ENCODE peak calls at places on chromosomes 6 and 20, in four cellular contexts. Q, E, G and Z are unnamed samples. For H3K9me3, the result is how much of the 10 kb centered on the place peaks cover.

GRCh38 chr6:23498013-23498412 is 628.0 kb upstream of the NRSN1 start:
- DNase-seq in Q (no peak), E (no peak), G (no peak), Z (no peak)

GRCh38 chr20:20130399-20130798 is 78.1 kb downstream of the CFAP61 start:
- DNase-seq in Q (peak), E (no peak), G (no peak), Z (peak)

GRCh38 chr6:54846243-54846856 is at the start of gene FAM83B:
- DNase-seq in Q (no peak), E (peak), G (no peak), Z (no peak)

GRCh38 chr6:64831680-64832079 is 875.3 kb downstream of the EYS start:
- DNase-seq in Q (no peak), E (no peak), G (no peak), Z (no peak)

GRCh38 chr6:124970243-124970642 is 8.0 kb downstream of the RNF217 start:
- DNase-seq in Q (no peak), E (no peak), G (no peak), Z (no peak)

GRCh38 chr20:20731000-20731944 is 18.8 kb upstream of the RALGAPA2 start:
- DNase-seq in Q (no peak), E (no peak), G (no peak), Z (no peak)

GRCh38 chr6:44593539-44593944 is 206.0 kb downstream of the CDC5L start:
- DNase-seq in Q (peak), E (peak), G (peak), Z (peak)

GRCh38 chr20:17969884-17970409 is 1.1 kb downstream of the MGME1 start:
- DNase-seq in Q (peak), E (no peak), G (peak), Z (peak)

GRCh38 chr6:144264270-144265060 is 20.7 kb upstream of the UTRN start:
- DNase-seq in Q (peak), E (no peak), G (no peak), Z (peak)

GRCh38 chr6:6682225-6682624 is 93.7 kb downstream of the LY86 start:
- DNase-seq in Q (no peak), E (no peak), G (no peak), Z (no peak)

DNA sequence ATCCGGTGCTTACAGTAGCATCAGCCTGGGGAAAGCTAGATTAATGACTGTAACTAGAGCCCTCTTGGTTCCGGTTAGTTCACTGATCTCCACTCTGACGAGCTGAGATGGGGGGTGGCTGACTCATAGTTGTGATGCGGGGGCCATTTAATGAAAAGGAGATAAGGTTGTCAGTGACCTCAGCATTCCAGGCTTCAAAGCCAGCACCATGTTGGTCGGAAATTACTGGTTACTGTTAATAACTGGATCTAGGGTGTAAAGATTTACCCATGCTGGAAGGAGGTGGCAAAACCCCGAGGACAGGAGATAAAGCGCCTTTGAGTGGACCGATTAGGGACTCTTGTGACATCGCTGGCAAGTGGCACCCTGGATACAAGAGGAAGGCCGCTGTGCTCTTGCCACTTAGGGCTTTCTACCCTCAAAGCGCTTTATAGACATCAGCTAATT is 21.1 kb downstream of the FOXC1 start:
- DNase-seq in Q (no peak), E (no peak), G (peak), Z (no peak)
- TF ChIP-seq RAD21 in Q (no peak), E (no peak), G (no peak), Z (no peak)

GRCh38 chr20:15242773-15243172 is 905.4 kb upstream of the FLRT3 start:
- DNase-seq in Q (no peak), E (no peak), G (no peak), Z (no peak)

GRCh38 chr20:15245896-15246295 is 908.5 kb upstream of the FLRT3 start:
- DNase-seq in Q (no peak), E (no peak), G (no peak), Z (no peak)

GRCh38 chr20:15239542-15240206 is 902.3 kb upstream of the FLRT3 start:
- DNase-seq in Q (no peak), E (no peak), G (no peak), Z (no peak)

GRCh38 chr20:15240801-15241200 is 903.4 kb upstream of the FLRT3 start:
- DNase-seq in Q (no peak), E (no peak), G (no peak), Z (no peak)

DNA sequence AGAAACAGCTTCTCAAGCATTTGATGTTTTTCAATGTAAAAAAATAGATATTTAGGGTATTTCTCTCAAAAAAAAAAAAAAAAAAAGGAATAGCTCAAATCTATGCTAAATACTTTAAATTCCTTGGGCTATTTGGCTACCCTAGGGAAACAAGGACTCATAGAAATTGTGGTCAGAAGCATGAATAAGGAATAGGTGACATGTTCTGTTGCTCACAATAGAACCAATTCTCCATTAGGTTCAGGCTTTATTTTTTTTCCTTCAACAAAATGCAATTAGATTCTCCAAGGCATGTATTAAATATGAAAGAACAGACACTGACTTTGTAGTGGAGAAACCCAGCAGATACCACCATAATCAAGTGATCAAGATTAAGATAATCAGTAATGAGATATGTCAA is 904.3 kb upstream of the FLRT3 start:
- DNase-seq in Q (no peak), E (no peak), G (no peak), Z (no peak)
- TF ChIP-seq JUN in Q (no peak), E (no peak), G (no peak), Z (no peak)

GRCh38 chr6:76262240-76262639 is 189.8 kb upstream of the IMPG1 start:
- DNase-seq in Q (no peak), E (no peak), G (no peak), Z (no peak)
- H3K9me3 ChIP-seq in Q (half or more), E (under half), G (under half), Z (under half)

GRCh38 chr6:169722362-169723199 is 1.7 kb downstream of the PHF10 start:
- DNase-seq in Q (peak), E (peak), G (peak), Z (no peak)

GRCh38 chr6:169723200-169723909 is 945 bp downstream of the PHF10 start:
- DNase-seq in Q (peak), E (peak), G (peak), Z (peak)

GRCh38 chr6:169725270-169726048 is 1.2 kb upstream of the PHF10 start:
- DNase-seq in Q (peak), E (peak), G (peak), Z (peak)

GRCh38 chr6:169724554-169725269 is 412 bp upstream of the PHF10 start:
- DNase-seq in Q (peak), E (peak), G (no peak), Z (no peak)

DNA sequence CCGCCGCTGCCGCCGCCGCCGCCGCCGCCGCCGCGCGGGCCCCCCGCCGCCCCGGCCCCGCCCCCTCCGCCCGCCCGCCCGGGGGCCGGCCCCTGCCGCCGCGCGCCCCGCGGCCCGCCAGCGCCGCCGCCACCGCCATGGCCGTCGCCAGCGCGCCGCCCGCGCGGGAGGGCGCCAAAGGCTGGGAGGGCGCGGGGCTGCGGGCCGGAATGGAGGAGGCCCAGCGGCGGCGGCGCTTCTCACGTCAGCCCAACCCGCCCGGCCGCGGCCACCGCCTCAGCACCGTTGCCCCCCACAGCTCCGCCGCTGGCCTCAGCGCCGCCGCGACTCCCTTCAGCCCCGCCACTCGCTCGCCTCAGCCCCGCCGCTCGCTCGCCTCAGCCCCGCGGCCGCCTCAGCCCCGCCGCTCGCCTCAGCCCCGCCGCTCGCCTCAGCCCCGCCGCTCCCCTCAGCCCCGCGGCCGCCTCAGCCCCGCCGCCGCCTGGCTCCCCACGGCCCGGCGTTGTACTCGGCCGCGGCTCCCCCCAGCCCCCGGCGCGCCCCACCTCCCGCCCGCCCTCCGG is at the start of gene PHF10:
- DNase-seq in Q (no peak), E (no peak), G (peak), Z (no peak)
- TF ChIP-seq RAD21 in Q (peak), E (no peak), G (no peak), Z (no peak)

GRCh38 chr6:17966451-17966850 is 21.0 kb downstream of the KIF13A start:
- DNase-seq in Q (no peak), E (no peak), G (no peak), Z (no peak)

GRCh38 chr6:17964633-17965032 is 22.8 kb downstream of the KIF13A start:
- DNase-seq in Q (no peak), E (no peak), G (no peak), Z (no peak)

GRCh38 chr6:17959317-17959716 is 28.1 kb downstream of the KIF13A start:
- DNase-seq in Q (no peak), E (no peak), G (no peak), Z (no peak)

GRCh38 chr6:17965397-17965796 is 22.0 kb downstream of the KIF13A start:
- DNase-seq in Q (no peak), E (no peak), G (no peak), Z (no peak)

GRCh38 chr6:17962436-17963031 is 24.9 kb downstream of the KIF13A start:
- DNase-seq in Q (no peak), E (no peak), G (peak), Z (no peak)
- TF ChIP-seq JUN in Q (no peak), E (no peak), G (peak), Z (no peak)

GRCh38 chr6:137181876-137182653 is 8.6 kb upstream of the IL22RA2 start:
- DNase-seq in Q (no peak), E (no peak), G (no peak), Z (no peak)
- H3K9me3 ChIP-seq in Q (under half), E (half or more), G (under half), Z (under half)

DNA sequence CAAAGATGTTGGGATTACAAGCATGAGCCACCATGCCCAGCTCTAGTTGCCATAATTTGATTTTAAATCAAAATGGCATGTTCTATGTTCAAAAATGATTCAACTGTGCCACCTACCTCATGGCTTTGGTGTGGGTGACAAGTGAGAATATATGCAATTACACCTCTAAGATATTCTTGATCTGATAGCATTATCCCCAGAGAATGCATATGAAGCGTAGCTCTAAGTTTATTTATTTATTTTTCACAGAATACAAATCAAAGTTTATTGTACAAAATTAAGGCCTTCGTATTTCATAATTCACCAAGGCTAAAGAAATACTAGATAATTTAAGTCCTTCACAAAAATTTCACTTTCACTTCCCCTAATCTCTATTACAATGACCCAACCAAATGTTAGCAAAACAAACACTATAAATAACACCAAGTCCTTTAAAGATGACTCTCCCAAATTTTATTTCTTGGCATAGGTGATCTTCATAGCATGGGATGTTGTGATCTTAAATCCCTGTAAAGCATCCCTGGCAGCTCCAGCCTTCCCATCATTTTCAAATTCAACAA is 205.9 kb upstream of the TAB2 start:
- DNase-seq in Q (no peak), E (no peak), G (no peak), Z (no peak)
- TF ChIP-seq RAD21 in Q (no peak), E (no peak), G (no peak), Z (no peak)

DNA sequence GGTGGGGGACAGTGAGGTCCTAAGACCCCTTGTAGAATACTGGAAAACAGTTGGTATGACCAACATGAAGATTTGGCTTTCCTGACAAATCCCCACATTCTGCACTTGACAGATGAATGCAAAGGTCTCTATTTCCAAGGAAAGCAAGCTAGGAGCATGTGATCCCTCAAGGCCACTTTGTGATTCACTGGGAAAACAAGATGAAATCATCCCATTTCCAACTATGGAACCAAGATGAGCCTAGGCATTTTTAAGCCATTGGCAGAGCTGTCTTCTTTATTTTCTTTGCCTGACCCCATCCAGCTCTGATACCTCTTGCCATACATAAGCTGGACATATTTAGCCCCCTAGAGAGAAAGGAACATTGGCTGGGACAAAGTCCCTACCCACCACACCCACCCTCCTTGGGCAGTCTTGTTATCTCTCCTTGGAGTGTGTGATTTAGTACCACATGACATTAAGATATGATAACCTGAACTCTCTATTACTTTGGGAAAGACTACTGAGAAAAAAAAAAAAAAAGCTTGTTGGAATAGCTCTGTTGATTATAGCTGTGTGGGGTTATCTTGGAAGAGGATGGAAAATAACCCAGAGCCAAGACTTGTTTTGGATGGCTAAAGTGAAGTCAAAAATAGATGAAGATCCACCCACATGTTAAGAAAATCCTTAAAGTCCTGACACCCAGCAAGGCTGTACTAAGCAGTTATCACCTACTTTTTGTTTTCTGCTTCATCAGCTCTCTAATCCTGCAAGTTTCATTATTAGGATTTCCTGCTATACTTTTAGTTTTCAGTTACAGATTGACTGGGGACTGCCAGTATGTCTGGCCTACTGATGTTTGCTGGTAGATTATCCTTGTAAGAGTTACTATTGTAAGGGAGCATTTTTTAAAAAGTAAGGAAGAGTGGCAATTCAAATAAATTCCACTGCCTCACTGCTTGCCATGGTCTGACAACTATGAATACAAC is 90.1 kb upstream of the PREP start:
- DNase-seq in Q (no peak), E (no peak), G (no peak), Z (no peak)
- TF ChIP-seq JUN in Q (no peak), E (no peak), G (no peak), Z (no peak)